ENCODE peak calls at places on chromosomes 4 and X, in seven cellular contexts. M is endothelial cell of umbilical vein; E is heart left ventricle; Q is H9; U is esophagus squamous epithelium; J is cardiac muscle cell; D is CD8-positive, alpha-beta T cell. H is an unnamed sample. For H3K27me3, the result is how much of the 10 kb centered on the place peaks cover.

GRCh38 chrX:38215141-38215540 is 5.5 kb downstream of the SRPX start:
- DNase-seq in M (peak), E (no peak), Q (no peak), U (no peak), J (peak), D (no peak), H (no peak)

GRCh38 chr4:164802301-164802700 is 48.4 kb downstream of the SMIM31 start:
- DNase-seq in M (no peak), E (no peak), Q (no peak), U (no peak), J (no peak), D (no peak), H (no peak)

GRCh38 chr4:23438764-23439163 is 451.1 kb downstream of the PPARGC1A start:
- DNase-seq in M (no peak), E (no peak), Q (no peak), U (no peak), J (no peak), D (no peak), H (no peak)

GRCh38 chrX:56995271-56995994 is at the start of gene SPIN3:
- DNase-seq in M (peak), E (peak), Q (peak), U (peak), J (peak), D (peak), H (peak)

GRCh38 chr4:1231637-1232360 is 17.1 kb downstream of the CTBP1 start:
- DNase-seq in M (no peak), E (peak), Q (no peak), U (no peak), J (no peak), D (no peak), H (no peak)

GRCh38 chr4:133150643-133151300 is 1.7 kb downstream of the PCDH10 start:
- DNase-seq in M (peak), E (no peak), Q (peak), U (no peak), J (peak), D (no peak), H (no peak)

GRCh38 chrX:119960639-119961038 is 17.1 kb upstream of the NKAP start:
- DNase-seq in M (no peak), E (no peak), Q (no peak), U (no peak), J (no peak), D (no peak), H (no peak)

GRCh38 chr4:156038772-156039171 is 85.1 kb upstream of the CTSO start:
- DNase-seq in M (no peak), E (no peak), Q (no peak), U (no peak), J (no peak), D (no peak), H (no peak)

GRCh38 chr4:110514889-110515479 is 39.0 kb downstream of the ENPEP start:
- DNase-seq in M (peak), E (no peak), Q (no peak), U (no peak), J (peak), D (no peak), H (no peak)

GRCh38 chr4:1445716-1446445 is 39.6 kb upstream of the NKX1-1 start:
- DNase-seq in M (no peak), E (no peak), Q (no peak), U (no peak), J (no peak), D (no peak), H (no peak)

GRCh38 chrX:38627683-38628082 is 66.3 kb downstream of the TSPAN7 start:
- DNase-seq in M (peak), E (no peak), Q (peak), U (no peak), J (peak), D (no peak), H (no peak)

GRCh38 chr4:176789955-176790354 is 2.8 kb downstream of the VEGFC start:
- DNase-seq in M (peak), E (no peak), Q (no peak), U (no peak), J (peak), D (no peak), H (no peak)

GRCh38 chr4:14379148-14379547 is 623.1 kb upstream of the CPEB2 start:
- DNase-seq in M (no peak), E (no peak), Q (no peak), U (no peak), J (no peak), D (no peak), H (no peak)

GRCh38 chrX:11100281-11101035 is 10.7 kb upstream of the HCCS start:
- DNase-seq in M (peak), E (no peak), Q (peak), U (no peak), J (peak), D (no peak), H (no peak)

GRCh38 chrX:57528670-57529255 is 63.0 kb upstream of the ZXDB start:
- DNase-seq in M (peak), E (no peak), Q (peak), U (no peak), J (no peak), D (no peak), H (peak)

GRCh38 chrX:56113785-56114436 is 118.2 kb upstream of the KLF8 start:
- DNase-seq in M (no peak), E (no peak), Q (peak), U (no peak), J (no peak), D (no peak), H (no peak)

GRCh38 chr4:99966692-99967091 is 16.6 kb upstream of the H2AZ1 start:
- DNase-seq in M (no peak), E (no peak), Q (no peak), U (no peak), J (no peak), D (no peak), H (no peak)

GRCh38 chrX:20968996-20969395 is 405.2 kb upstream of the CNKSR2 start:
- DNase-seq in M (no peak), E (no peak), Q (no peak), U (no peak), J (peak), D (no peak), H (no peak)

GRCh38 chrX:12814434-12814833 is 23.2 kb downstream of the PRPS2 start:
- DNase-seq in M (peak), E (no peak), Q (peak), U (no peak), J (peak), D (peak), H (no peak)

GRCh38 chrX:38036471-38036870 is 30.1 kb downstream of the SYTL5 start:
- DNase-seq in M (no peak), E (no peak), Q (no peak), U (no peak), J (no peak), D (no peak), H (no peak)

GRCh38 chr4:103397527-103397926 is 199.4 kb upstream of the CENPE start:
- DNase-seq in M (no peak), E (no peak), Q (no peak), U (no peak), J (no peak), D (no peak), H (no peak)

GRCh38 chr4:71239365-71239764 is 99.5 kb upstream of the SLC4A4 start:
- DNase-seq in M (no peak), E (no peak), Q (no peak), U (no peak), J (no peak), D (no peak), H (no peak)

GRCh38 chr4:100302061-100303026 is 112.1 kb upstream of the DDIT4L start:
- DNase-seq in M (peak), E (no peak), Q (no peak), U (no peak), J (peak), D (no peak), H (no peak)

DNA sequence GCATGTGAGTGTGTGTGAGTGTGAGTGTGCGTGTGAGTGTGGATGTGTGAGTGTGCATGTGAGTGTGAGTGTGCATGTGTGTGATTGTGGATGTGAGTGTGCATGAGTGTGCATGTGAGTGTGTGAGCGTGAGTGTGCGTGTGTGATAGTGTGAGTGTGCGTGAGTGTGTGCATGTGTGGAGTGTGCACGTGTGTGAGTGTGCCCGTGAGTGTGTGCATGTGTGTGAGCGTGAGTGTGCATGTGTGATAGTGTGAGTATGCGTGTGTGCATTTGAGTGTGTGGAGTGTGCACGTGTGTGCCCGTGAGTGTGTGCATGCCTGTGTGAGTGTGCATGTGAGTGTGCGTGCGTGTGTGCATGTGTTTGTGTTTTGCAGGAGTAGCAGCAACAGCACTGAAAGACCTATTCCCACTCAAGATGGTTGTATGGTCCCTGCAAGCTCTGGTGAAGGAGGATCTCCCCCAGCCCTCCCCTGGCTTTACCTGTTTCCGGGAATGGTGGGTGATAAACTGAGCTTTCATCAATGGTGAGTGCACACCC is 30.7 kb upstream of the HELT start:
- DNase-seq in M (no peak), E (no peak), Q (no peak), U (no peak), J (no peak), D (no peak), H (no peak)
- H3K27ac ChIP-seq in M (no peak), E (no peak), Q (no peak), U (no peak), J (no peak), D (no peak), H (no peak)

GRCh38 chrX:40095588-40096394 is 2.0 kb downstream of the BCOR start:
- DNase-seq in M (peak), E (peak), Q (peak), U (no peak), J (peak), D (no peak), H (peak)
- H3K27me3 ChIP-seq in M (under half), E (under half), Q (under half), U (under half), J (under half), D (under half), H (under half)

GRCh38 chrX:107537815-107538214 is 88.4 kb downstream of the FRMPD3 start:
- DNase-seq in M (peak), E (no peak), Q (peak), U (no peak), J (peak), D (no peak), H (peak)
- TF ChIP-seq CTCF in M (peak), E (peak), Q (peak), U (peak), J (peak), D (no peak), H (no peak)

GRCh38 chr4:87051121-87051713 is 116.4 kb downstream of the AFF1 start:
- DNase-seq in M (peak), E (no peak), Q (no peak), U (no peak), J (peak), D (no peak), H (no peak)

GRCh38 chr4:87053802-87054767 is 119.3 kb downstream of the AFF1 start:
- DNase-seq in M (peak), E (no peak), Q (no peak), U (no peak), J (no peak), D (no peak), H (no peak)

GRCh38 chr4:87054900-87055299 is 120.1 kb downstream of the AFF1 start:
- DNase-seq in M (no peak), E (no peak), Q (no peak), U (no peak), J (no peak), D (no peak), H (no peak)

GRCh38 chr4:87052615-87053014 is 117.8 kb downstream of the AFF1 start:
- DNase-seq in M (no peak), E (no peak), Q (no peak), U (no peak), J (no peak), D (no peak), H (no peak)

DNA sequence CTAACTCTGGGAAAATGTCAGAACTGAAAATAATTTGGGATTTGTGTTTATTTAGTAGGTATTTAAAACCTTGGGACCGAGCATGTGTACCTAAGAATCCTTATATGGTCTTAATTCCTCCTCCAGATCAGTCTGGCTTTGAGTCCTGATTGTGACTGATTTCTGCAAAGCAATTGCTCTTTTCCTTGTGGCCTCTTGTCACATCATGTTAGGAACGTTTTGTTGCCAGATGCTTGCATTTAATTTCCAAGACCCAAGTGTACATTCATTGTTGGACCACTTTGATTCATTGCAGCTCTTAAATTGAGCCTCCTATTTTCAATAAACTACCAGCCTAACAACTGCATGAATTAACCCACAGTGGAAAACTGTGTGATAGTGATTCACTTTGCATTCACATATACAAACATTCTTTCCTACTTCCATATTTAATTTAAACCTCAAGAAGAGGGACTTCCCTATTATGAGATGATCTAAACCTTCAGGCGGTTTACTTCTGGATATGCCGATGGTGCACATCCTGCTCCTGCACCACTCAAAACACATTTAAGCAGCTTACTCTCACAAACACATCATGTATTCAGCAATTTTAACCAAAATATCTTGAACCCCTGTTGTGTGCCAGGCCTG is 118.4 kb downstream of the AFF1 start:
- DNase-seq in M (no peak), E (no peak), Q (no peak), U (no peak), J (no peak), D (no peak), H (no peak)
- H3K27ac ChIP-seq in M (no peak), E (peak), Q (no peak), U (peak), J (peak), D (no peak), H (no peak)

GRCh38 chr4:40192286-40193017 is 4.4 kb upstream of the RHOH start:
- DNase-seq in M (no peak), E (no peak), Q (no peak), U (no peak), J (no peak), D (no peak), H (no peak)
- H3K27me3 ChIP-seq in M (under half), E (under half), Q (under half), U (under half), J (under half), D (under half), H (under half)

GRCh38 chrX:115348440-115349225 is 59.1 kb downstream of the LUZP4 start:
- DNase-seq in M (no peak), E (no peak), Q (no peak), U (no peak), J (no peak), D (no peak), H (no peak)

GRCh38 chrX:115345654-115346014 is 56.1 kb downstream of the LUZP4 start:
- DNase-seq in M (no peak), E (no peak), Q (no peak), U (no peak), J (no peak), D (no peak), H (no peak)

GRCh38 chrX:115339441-115340025 is 50.0 kb downstream of the LUZP4 start:
- DNase-seq in M (no peak), E (no peak), Q (no peak), U (no peak), J (peak), D (no peak), H (no peak)

GRCh38 chrX:115341421-115341820 is 51.9 kb downstream of the LUZP4 start:
- DNase-seq in M (no peak), E (no peak), Q (no peak), U (no peak), J (no peak), D (no peak), H (no peak)

DNA sequence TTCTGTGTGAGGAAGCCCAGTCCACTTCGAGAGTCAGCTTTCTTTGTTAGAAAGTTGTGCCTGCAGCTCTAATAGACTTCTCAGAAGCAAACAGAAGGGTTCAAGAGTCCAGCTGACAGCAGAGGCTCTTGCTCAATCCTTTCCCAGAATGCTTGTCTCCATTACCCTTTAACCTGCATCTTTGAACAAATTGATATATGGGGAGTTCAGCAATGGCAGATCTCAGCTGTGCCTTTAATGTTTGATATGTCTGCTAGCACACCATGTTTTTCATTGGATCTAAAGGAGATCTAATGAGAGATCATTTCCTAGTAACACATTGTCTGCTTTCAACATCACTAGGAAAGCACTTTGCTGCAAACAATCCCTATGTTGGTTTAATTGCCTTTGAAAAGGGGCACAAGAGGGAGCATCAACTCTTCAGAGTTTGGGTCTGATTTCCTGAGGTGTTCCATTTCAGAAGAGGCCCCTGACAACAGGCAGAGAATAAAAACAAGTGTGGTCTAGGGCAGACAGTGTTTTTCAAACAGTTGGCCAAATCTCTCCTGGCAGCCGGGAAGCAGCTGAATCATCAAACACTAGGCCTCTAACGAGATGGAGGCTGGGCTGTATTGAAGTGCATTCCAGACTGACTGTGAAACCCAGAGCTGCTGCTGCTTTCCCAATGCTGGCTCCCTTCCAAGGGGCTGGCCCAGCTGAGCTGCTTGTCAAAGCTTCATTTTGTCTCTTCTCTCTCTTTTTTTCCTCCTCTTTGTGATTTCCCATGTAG is 55.6 kb downstream of the LUZP4 start:
- DNase-seq in M (peak), E (peak), Q (peak), U (peak), J (peak), D (no peak), H (no peak)
- TF ChIP-seq CTCF in M (no peak), E (no peak), Q (no peak), U (no peak), J (peak), D (no peak), H (no peak)

H was measured in CD4-positive, alpha-beta T cell.